ENCODE peak calls at places on chromosome 16, in four cellular contexts. One of them, this sample, is unnamed.

GRCh38 chr16:22346463-22346862 is 28.0 kb downstream of the CDR2 start:
- DNase-seq in GM12865: no peak
- DNase-seq in T-helper 1 cell: no peak
- DNase-seq in cardiac fibroblast: no peak
- DNase-seq in this sample: no peak

GRCh38 chr16:56481468-56482112 is 30.2 kb downstream of the OGFOD1 start:
- DNase-seq in GM12865: no peak
- DNase-seq in T-helper 1 cell: no peak
- DNase-seq in cardiac fibroblast: peak
- DNase-seq in this sample: peak

GRCh38 chr16:27759301-27759871 is 209.4 kb downstream of the KATNIP start:
- DNase-seq in GM12865: no peak
- DNase-seq in T-helper 1 cell: no peak
- DNase-seq in cardiac fibroblast: peak
- DNase-seq in this sample: peak

GRCh38 chr16:30092373-30093010 is 768 bp upstream of the TBX6 start:
- DNase-seq in GM12865: peak
- DNase-seq in T-helper 1 cell: peak
- DNase-seq in cardiac fibroblast: peak
- DNase-seq in this sample: peak

GRCh38 chr16:68823401-68823800 is 19.9 kb upstream of the TANGO6 start:
- DNase-seq in GM12865: no peak
- DNase-seq in T-helper 1 cell: no peak
- DNase-seq in cardiac fibroblast: peak
- DNase-seq in this sample: peak

GRCh38 chr16:27771201-27771910 is 221.4 kb downstream of the KATNIP start:
- DNase-seq in GM12865: no peak
- DNase-seq in T-helper 1 cell: no peak
- DNase-seq in cardiac fibroblast: no peak
- DNase-seq in this sample: no peak

GRCh38 chr16:89829630-89830437 is 1.6 kb downstream of the SPIRE2 start:
- DNase-seq in GM12865: no peak
- DNase-seq in T-helper 1 cell: no peak
- DNase-seq in cardiac fibroblast: no peak
- DNase-seq in this sample: no peak

GRCh38 chr16:55399911-55400310 is 75.9 kb downstream of the IRX6 start:
- DNase-seq in GM12865: no peak
- DNase-seq in T-helper 1 cell: no peak
- DNase-seq in cardiac fibroblast: no peak
- DNase-seq in this sample: no peak

GRCh38 chr16:67084345-67085028 is 25.3 kb upstream of the PHAF1 start:
- DNase-seq in GM12865: peak
- DNase-seq in T-helper 1 cell: no peak
- DNase-seq in cardiac fibroblast: peak
- DNase-seq in this sample: no peak

GRCh38 chr16:20383106-20384029 is 21.2 kb downstream of the PDILT start:
- DNase-seq in GM12865: peak
- DNase-seq in T-helper 1 cell: no peak
- DNase-seq in cardiac fibroblast: peak
- DNase-seq in this sample: peak

GRCh38 chr16:30399435-30400186 is 4.4 kb downstream of the ZNF48 start:
- DNase-seq in GM12865: no peak
- DNase-seq in T-helper 1 cell: no peak
- DNase-seq in cardiac fibroblast: no peak
- DNase-seq in this sample: no peak